ENCODE peak calls at places on chromosome 5, in seven cellular contexts. One of them, this sample, is unnamed. For H3K9me2, the result is how much of the 10 kb centered on the place peaks cover.

GRCh38 chr5:111583761-111584203 is 71.4 kb upstream of the STARD4 start:
- DNase-seq in GM23248: peak
- DNase-seq in PC-3: no peak
- DNase-seq in SK-N-SH: no peak
- DNase-seq in GM23338: no peak
- DNase-seq in PC-9: no peak
- DNase-seq in hepatocyte: no peak
- DNase-seq in this sample: no peak

GRCh38 chr5:176536132-176536901 is 885 bp downstream of the RNF44 start:
- DNase-seq in GM23248: peak
- DNase-seq in PC-3: peak
- DNase-seq in SK-N-SH: peak
- DNase-seq in GM23338: peak
- DNase-seq in PC-9: peak
- DNase-seq in hepatocyte: peak
- DNase-seq in this sample: peak

GRCh38 chr5:42645138-42645537 is 111.5 kb upstream of the CCDC152 start:
- DNase-seq in GM23248: no peak
- DNase-seq in PC-3: no peak
- DNase-seq in SK-N-SH: no peak
- DNase-seq in GM23338: no peak
- DNase-seq in PC-9: no peak
- DNase-seq in hepatocyte: no peak
- DNase-seq in this sample: no peak

GRCh38 chr5:376951-377325 is 55.4 kb downstream of the AHRR start:
- DNase-seq in GM23248: no peak
- DNase-seq in PC-3: no peak
- DNase-seq in SK-N-SH: peak
- DNase-seq in GM23338: no peak
- DNase-seq in PC-9: no peak
- DNase-seq in hepatocyte: no peak
- DNase-seq in this sample: no peak

GRCh38 chr5:154583545-154584168 is 105.6 kb upstream of the HAND1 start:
- DNase-seq in GM23248: no peak
- DNase-seq in PC-3: peak
- DNase-seq in SK-N-SH: no peak
- DNase-seq in GM23338: no peak
- DNase-seq in PC-9: peak
- DNase-seq in hepatocyte: no peak
- DNase-seq in this sample: no peak

GRCh38 chr5:138760448-138761110 is 7.4 kb downstream of the CTNNA1 start:
- DNase-seq in GM23248: peak
- DNase-seq in PC-3: peak
- DNase-seq in SK-N-SH: no peak
- DNase-seq in GM23338: no peak
- DNase-seq in PC-9: no peak
- DNase-seq in hepatocyte: no peak
- DNase-seq in this sample: no peak

GRCh38 chr5:157602505-157602904 is 26.9 kb upstream of the ADAM19 start:
- DNase-seq in GM23248: peak
- DNase-seq in PC-3: peak
- DNase-seq in SK-N-SH: no peak
- DNase-seq in GM23338: no peak
- DNase-seq in PC-9: no peak
- DNase-seq in hepatocyte: no peak
- DNase-seq in this sample: no peak

GRCh38 chr5:14417232-14417730 is 164.3 kb upstream of the OTULINL start:
- DNase-seq in GM23248: peak
- DNase-seq in PC-3: no peak
- DNase-seq in SK-N-SH: peak
- DNase-seq in GM23338: peak
- DNase-seq in PC-9: no peak
- DNase-seq in hepatocyte: no peak
- DNase-seq in this sample: no peak

GRCh38 chr5:173020643-173021042 is 35.5 kb upstream of the CREBRF start:
- DNase-seq in GM23248: no peak
- DNase-seq in PC-3: no peak
- DNase-seq in SK-N-SH: no peak
- DNase-seq in GM23338: no peak
- DNase-seq in PC-9: no peak
- DNase-seq in hepatocyte: no peak
- DNase-seq in this sample: no peak

GRCh38 chr5:25412116-25412661 is 767.4 kb upstream of the CDH10 start:
- DNase-seq in GM23248: no peak
- DNase-seq in PC-3: no peak
- DNase-seq in SK-N-SH: no peak
- DNase-seq in GM23338: no peak
- DNase-seq in PC-9: no peak
- DNase-seq in hepatocyte: no peak
- DNase-seq in this sample: no peak

GRCh38 chr5:127884416-127884815 is 181.2 kb downstream of the CCDC192 start:
- DNase-seq in GM23248: no peak
- DNase-seq in PC-3: no peak
- DNase-seq in SK-N-SH: no peak
- DNase-seq in GM23338: no peak
- DNase-seq in PC-9: no peak
- DNase-seq in hepatocyte: no peak
- DNase-seq in this sample: no peak

GRCh38 chr5:171521679-171522078 is 102.2 kb downstream of the FGF18 start:
- DNase-seq in GM23248: no peak
- DNase-seq in PC-3: peak
- DNase-seq in SK-N-SH: no peak
- DNase-seq in GM23338: peak
- DNase-seq in PC-9: peak
- DNase-seq in hepatocyte: no peak
- DNase-seq in this sample: no peak

GRCh38 chr5:163496286-163496685 is 9.1 kb upstream of the MAT2B start:
- DNase-seq in GM23248: peak
- DNase-seq in PC-3: peak
- DNase-seq in SK-N-SH: no peak
- DNase-seq in GM23338: no peak
- DNase-seq in PC-9: no peak
- DNase-seq in hepatocyte: no peak
- DNase-seq in this sample: no peak

GRCh38 chr5:171580506-171581265 is 161.2 kb downstream of the FGF18 start:
- DNase-seq in GM23248: peak
- DNase-seq in PC-3: no peak
- DNase-seq in SK-N-SH: no peak
- DNase-seq in GM23338: no peak
- DNase-seq in PC-9: no peak
- DNase-seq in hepatocyte: no peak
- DNase-seq in this sample: no peak

GRCh38 chr5:10762776-10763500 is 1.9 kb upstream of the DAP start:
- DNase-seq in GM23248: no peak
- DNase-seq in PC-3: no peak
- DNase-seq in SK-N-SH: no peak
- DNase-seq in GM23338: no peak
- DNase-seq in PC-9: peak
- DNase-seq in hepatocyte: no peak
- DNase-seq in this sample: peak

GRCh38 chr5:148909001-148909400 is 82.6 kb downstream of the ADRB2 start:
- DNase-seq in GM23248: no peak
- DNase-seq in PC-3: peak
- DNase-seq in SK-N-SH: no peak
- DNase-seq in GM23338: no peak
- DNase-seq in PC-9: no peak
- DNase-seq in hepatocyte: no peak
- DNase-seq in this sample: no peak

DNA sequence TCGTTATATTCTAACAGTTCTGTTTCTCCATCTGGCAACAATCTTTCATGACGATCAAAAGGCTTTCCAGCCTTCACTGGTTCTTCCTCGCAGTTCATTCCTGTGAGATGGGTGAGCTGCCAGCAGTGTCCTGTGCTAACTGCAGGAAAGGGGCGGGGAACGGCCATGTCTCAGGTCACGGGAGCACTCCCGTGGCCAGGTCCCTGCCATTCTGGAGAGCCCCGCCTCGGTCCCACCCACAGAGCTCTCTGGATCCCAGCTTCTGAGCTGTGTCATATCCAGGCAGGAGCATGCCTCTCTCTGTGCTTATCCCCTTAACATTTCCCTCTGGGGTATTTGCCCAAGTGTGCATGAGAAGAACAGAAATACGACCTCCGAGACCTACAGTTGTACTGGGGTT is 297.8 kb upstream of the IRX2 start:
- DNase-seq in GM23248: no peak
- DNase-seq in PC-3: no peak
- DNase-seq in SK-N-SH: no peak
- DNase-seq in GM23338: no peak
- DNase-seq in PC-9: no peak
- DNase-seq in hepatocyte: no peak
- DNase-seq in this sample: no peak
- H3K9me2 ChIP-seq in GM23248: under half
- H3K9me2 ChIP-seq in PC-3: under half
- H3K9me2 ChIP-seq in SK-N-SH: under half
- H3K9me2 ChIP-seq in GM23338: under half
- H3K9me2 ChIP-seq in PC-9: under half
- H3K9me2 ChIP-seq in hepatocyte: under half
- H3K9me2 ChIP-seq in this sample: under half

GRCh38 chr5:147046894-147047293 is 168.3 kb upstream of the PPP2R2B start:
- DNase-seq in GM23248: no peak
- DNase-seq in PC-3: no peak
- DNase-seq in SK-N-SH: no peak
- DNase-seq in GM23338: no peak
- DNase-seq in PC-9: no peak
- DNase-seq in hepatocyte: no peak
- DNase-seq in this sample: no peak
- H3K9me2 ChIP-seq in GM23248: under half
- H3K9me2 ChIP-seq in PC-3: under half
- H3K9me2 ChIP-seq in SK-N-SH: under half
- H3K9me2 ChIP-seq in GM23338: under half
- H3K9me2 ChIP-seq in PC-9: under half
- H3K9me2 ChIP-seq in hepatocyte: under half
- H3K9me2 ChIP-seq in this sample: under half

GRCh38 chr5:60007724-60008123 is 114.2 kb upstream of the PDE4D start:
- DNase-seq in GM23248: no peak
- DNase-seq in PC-3: no peak
- DNase-seq in SK-N-SH: no peak
- DNase-seq in GM23338: no peak
- DNase-seq in PC-9: no peak
- DNase-seq in hepatocyte: no peak
- DNase-seq in this sample: no peak
- H3K9me2 ChIP-seq in GM23248: under half
- H3K9me2 ChIP-seq in PC-3: under half
- H3K9me2 ChIP-seq in SK-N-SH: under half
- H3K9me2 ChIP-seq in GM23338: under half
- H3K9me2 ChIP-seq in PC-9: under half
- H3K9me2 ChIP-seq in hepatocyte: under half
- H3K9me2 ChIP-seq in this sample: under half

GRCh38 chr5:150623152-150623877 is 17.1 kb upstream of the SYNPO start:
- DNase-seq in GM23248: no peak
- DNase-seq in PC-3: no peak
- DNase-seq in SK-N-SH: no peak
- DNase-seq in GM23338: no peak
- DNase-seq in PC-9: no peak
- DNase-seq in hepatocyte: no peak
- DNase-seq in this sample: no peak
- H3K9me2 ChIP-seq in GM23248: under half
- H3K9me2 ChIP-seq in PC-3: under half
- H3K9me2 ChIP-seq in SK-N-SH: under half
- H3K9me2 ChIP-seq in GM23338: under half
- H3K9me2 ChIP-seq in PC-9: under half
- H3K9me2 ChIP-seq in hepatocyte: under half
- H3K9me2 ChIP-seq in this sample: under half

GRCh38 chr5:83401122-83401620 is 70.4 kb upstream of the VCAN start:
- DNase-seq in GM23248: peak
- DNase-seq in PC-3: no peak
- DNase-seq in SK-N-SH: no peak
- DNase-seq in GM23338: peak
- DNase-seq in PC-9: no peak
- DNase-seq in hepatocyte: no peak
- DNase-seq in this sample: no peak
- H3K9me2 ChIP-seq in GM23248: under half
- H3K9me2 ChIP-seq in PC-3: under half
- H3K9me2 ChIP-seq in SK-N-SH: under half
- H3K9me2 ChIP-seq in GM23338: under half
- H3K9me2 ChIP-seq in PC-9: under half
- H3K9me2 ChIP-seq in hepatocyte: under half
- H3K9me2 ChIP-seq in this sample: under half

GRCh38 chr5:102295534-102296228 is 403 bp downstream of the SLCO4C1 start:
- DNase-seq in GM23248: no peak
- DNase-seq in PC-3: no peak
- DNase-seq in SK-N-SH: no peak
- DNase-seq in GM23338: peak
- DNase-seq in PC-9: no peak
- DNase-seq in hepatocyte: peak
- DNase-seq in this sample: peak

GRCh38 chr5:102294996-102295395 is 1.1 kb downstream of the SLCO4C1 start:
- DNase-seq in GM23248: no peak
- DNase-seq in PC-3: no peak
- DNase-seq in SK-N-SH: no peak
- DNase-seq in GM23338: peak
- DNase-seq in PC-9: no peak
- DNase-seq in hepatocyte: no peak
- DNase-seq in this sample: no peak

DNA sequence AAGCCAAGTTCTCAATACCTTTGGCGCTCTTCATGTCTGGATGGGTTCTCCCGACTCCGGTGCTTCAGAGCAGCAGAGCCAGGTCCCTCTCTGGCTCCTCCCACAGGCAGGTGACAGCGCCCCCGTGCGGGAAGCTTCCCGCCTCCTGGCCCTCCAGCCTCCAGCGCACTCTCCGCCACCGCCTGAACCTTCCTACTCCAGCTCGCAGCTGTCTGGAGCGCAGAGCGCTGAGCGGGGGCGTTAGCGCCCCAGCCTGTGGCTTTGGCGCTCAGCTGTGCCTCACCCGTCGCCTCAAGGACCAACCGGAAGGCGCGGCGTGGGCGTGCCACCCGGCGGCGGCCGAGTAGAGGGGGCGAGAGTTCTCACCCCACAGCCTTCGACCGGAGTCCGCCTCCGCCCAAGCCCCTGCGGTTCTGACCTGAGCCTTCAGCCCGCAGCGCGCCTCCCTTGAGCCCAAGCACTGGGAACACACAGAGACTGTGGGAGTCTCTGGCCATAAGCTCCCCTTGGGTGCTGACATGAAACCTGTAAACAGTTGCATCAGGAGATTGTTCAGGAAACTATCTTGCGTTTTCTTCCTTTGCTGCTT is at the start of gene SLCO4C1:
- DNase-seq in GM23248: peak
- DNase-seq in PC-3: no peak
- DNase-seq in SK-N-SH: peak
- DNase-seq in GM23338: peak
- DNase-seq in PC-9: no peak
- DNase-seq in hepatocyte: peak
- DNase-seq in this sample: peak
- H3K9me2 ChIP-seq in GM23248: under half
- H3K9me2 ChIP-seq in PC-3: under half
- H3K9me2 ChIP-seq in SK-N-SH: under half
- H3K9me2 ChIP-seq in GM23338: under half
- H3K9me2 ChIP-seq in PC-9: under half
- H3K9me2 ChIP-seq in hepatocyte: under half
- H3K9me2 ChIP-seq in this sample: under half

GRCh38 chr5:142803428-142804111 is 33.4 kb downstream of the ARHGAP26 start:
- DNase-seq in GM23248: no peak
- DNase-seq in PC-3: no peak
- DNase-seq in SK-N-SH: no peak
- DNase-seq in GM23338: no peak
- DNase-seq in PC-9: no peak
- DNase-seq in hepatocyte: no peak
- DNase-seq in this sample: no peak
- H3K9me2 ChIP-seq in GM23248: under half
- H3K9me2 ChIP-seq in PC-3: under half
- H3K9me2 ChIP-seq in SK-N-SH: under half
- H3K9me2 ChIP-seq in GM23338: under half
- H3K9me2 ChIP-seq in PC-9: under half
- H3K9me2 ChIP-seq in hepatocyte: under half
- H3K9me2 ChIP-seq in this sample: under half

GRCh38 chr5:41418220-41419031 is 92.0 kb downstream of the PLCXD3 start:
- DNase-seq in GM23248: peak
- DNase-seq in PC-3: peak
- DNase-seq in SK-N-SH: no peak
- DNase-seq in GM23338: peak
- DNase-seq in PC-9: no peak
- DNase-seq in hepatocyte: no peak
- DNase-seq in this sample: no peak
- H3K9me2 ChIP-seq in GM23248: under half
- H3K9me2 ChIP-seq in PC-3: under half
- H3K9me2 ChIP-seq in SK-N-SH: under half
- H3K9me2 ChIP-seq in GM23338: under half
- H3K9me2 ChIP-seq in PC-9: under half
- H3K9me2 ChIP-seq in hepatocyte: under half
- H3K9me2 ChIP-seq in this sample: under half